ENCODE peak calls at places on chromosomes 5 and 9, in eight cellular contexts. Y, T, M, J, Q, Z, G and I are unnamed samples.

GRCh38 chr9:109907400-109907799 is 127.4 kb downstream of the PALM2AKAP2 start:
- DNase-seq in Y (no peak), T (no peak), M (no peak), J (no peak), Q (no peak), Z (no peak), G (no peak), I (no peak)

GRCh38 chr5:172770374-172770674 is 671 bp downstream of the DUSP1 start:
- DNase-seq in Y (no peak), T (no peak), M (no peak), J (no peak), Q (no peak), Z (peak; percentile 54), G (no peak), I (no peak)

GRCh38 chr9:125649315-125649714 is 57.7 kb downstream of the MAPKAP1 start:
- DNase-seq in Y (peak; percentile 85), T (peak; percentile 86), M (no peak), J (no peak), Q (peak; percentile 91), Z (no peak), G (no peak), I (no peak)

GRCh38 chr5:133106761-133107572 is 55.2 kb downstream of the HSPA4 start:
- DNase-seq in Y (no peak), T (no peak), M (no peak), J (no peak), Q (no peak), Z (no peak), G (no peak), I (no peak)

GRCh38 chr9:124352616-124353015 is 62.6 kb downstream of the PSMB7 start:
- DNase-seq in Y (no peak), T (peak; percentile 29), M (no peak), J (no peak), Q (no peak), Z (no peak), G (no peak), I (no peak)

GRCh38 chr9:115691097-115691496 is 462.5 kb upstream of the PAPPA start:
- DNase-seq in Y (peak; percentile 93), T (peak; percentile 99), M (no peak), J (peak; percentile 44), Q (peak; percentile 99), Z (no peak), G (no peak), I (no peak)

GRCh38 chr5:135349441-135349840 is 49.6 kb downstream of the MACROH2A1 start:
- DNase-seq in Y (no peak), T (no peak), M (no peak), J (no peak), Q (no peak), Z (no peak), G (no peak), I (no peak)

GRCh38 chr5:39697891-39698290 is 273.1 kb upstream of the DAB2 start:
- DNase-seq in Y (no peak), T (no peak), M (no peak), J (no peak), Q (no peak), Z (no peak), G (no peak), I (no peak)

GRCh38 chr5:158837908-158838307 is 261.8 kb downstream of the EBF1 start:
- DNase-seq in Y (no peak), T (no peak), M (peak; percentile 21), J (no peak), Q (no peak), Z (no peak), G (no peak), I (no peak)

GRCh38 chr9:93139365-93140182 is 5.5 kb upstream of the NINJ1 start:
- DNase-seq in Y (no peak), T (no peak), M (no peak), J (no peak), Q (peak; percentile 51), Z (no peak), G (no peak), I (no peak)

GRCh38 chr5:89728750-89729149 is 680.8 kb downstream of the CETN3 start:
- DNase-seq in Y (no peak), T (peak; percentile 0), M (peak; percentile 13), J (no peak), Q (no peak), Z (no peak), G (no peak), I (peak; percentile 38)

GRCh38 chr9:116646661-116647514 is 40.2 kb upstream of the TRIM32 start:
- DNase-seq in Y (peak; percentile 51), T (peak; percentile 61), M (no peak), J (peak; percentile 56), Q (peak; percentile 28), Z (no peak), G (no peak), I (no peak)

GRCh38 chr5:114449836-114450515 is 88.1 kb downstream of the KCNN2 start:
- DNase-seq in Y (peak; percentile 63), T (peak; percentile 72), M (peak; percentile 40), J (peak; percentile 87), Q (peak; percentile 29), Z (peak; percentile 78), G (no peak), I (peak; percentile 11)

GRCh38 chr9:14517154-14517906 is 175.9 kb downstream of the ZDHHC21 start:
- DNase-seq in Y (no peak), T (no peak), M (no peak), J (no peak), Q (no peak), Z (no peak), G (no peak), I (no peak)

GRCh38 chr5:88883059-88883565 is at the start of gene MEF2C:
- DNase-seq in Y (peak; percentile 83), T (peak; percentile 81), M (peak; percentile 48), J (peak; percentile 70), Q (peak; percentile 24), Z (peak; percentile 62), G (peak; percentile 12), I (peak; percentile 37)

GRCh38 chr5:105947461-105947860 is 1723.3 kb downstream of the EFNA5 start:
- DNase-seq in Y (no peak), T (no peak), M (no peak), J (no peak), Q (no peak), Z (no peak), G (no peak), I (no peak)

GRCh38 chr5:76153996-76154395 is 70.8 kb downstream of the SV2C start:
- DNase-seq in Y (no peak), T (no peak), M (no peak), J (no peak), Q (no peak), Z (no peak), G (no peak), I (no peak)

GRCh38 chr5:32973646-32974045 is 262.5 kb downstream of the NPR3 start:
- DNase-seq in Y (peak; percentile 68), T (no peak), M (no peak), J (no peak), Q (no peak), Z (no peak), G (no peak), I (no peak)

GRCh38 chr5:14834584-14835540 is 36.7 kb downstream of the ANKH start:
- DNase-seq in Y (peak; percentile 81), T (no peak), M (no peak), J (no peak), Q (no peak), Z (no peak), G (no peak), I (no peak)

GRCh38 chr5:93246093-93246855 is 334.7 kb downstream of the NR2F1-AS1 start:
- DNase-seq in Y (no peak), T (peak; percentile 47), M (no peak), J (peak; percentile 54), Q (no peak), Z (no peak), G (no peak), I (no peak)

GRCh38 chr9:104572612-104573011 is 3.6 kb downstream of the OR13C8 start:
- DNase-seq in Y (no peak), T (no peak), M (no peak), J (no peak), Q (no peak), Z (no peak), G (no peak), I (no peak)

GRCh38 chr5:140242890-140243585 is 59.9 kb downstream of the PFDN1 start:
- DNase-seq in Y (no peak), T (no peak), M (no peak), J (no peak), Q (no peak), Z (no peak), G (no peak), I (no peak)

GRCh38 chr5:140240987-140241706 is 61.8 kb downstream of the PFDN1 start:
- DNase-seq in Y (peak; percentile 86), T (peak; percentile 92), M (peak; percentile 69), J (peak; percentile 90), Q (peak; percentile 78), Z (peak; percentile 57), G (no peak), I (peak; percentile 73)

GRCh38 chr5:140239939-140240700 is 62.8 kb downstream of the PFDN1 start:
- DNase-seq in Y (peak; percentile 69), T (peak; percentile 66), M (no peak), J (peak; percentile 75), Q (no peak), Z (peak; percentile 86), G (peak; percentile 41), I (no peak)

GRCh38 chr5:140243855-140244254 is 59.0 kb downstream of the PFDN1 start:
- DNase-seq in Y (no peak), T (no peak), M (no peak), J (no peak), Q (no peak), Z (no peak), G (no peak), I (no peak)

GRCh38 chr5:140242099-140242498 is 60.8 kb downstream of the PFDN1 start:
- DNase-seq in Y (no peak), T (no peak), M (no peak), J (no peak), Q (no peak), Z (peak; percentile 65), G (no peak), I (no peak)
- TF ChIP-seq CTCF in Y (peak; percentile 36), T (peak; percentile 14), M (no peak), J (no peak), Q (no peak), Z (peak; percentile 47), G (no peak), I (no peak)

GRCh38 chr9:34689512-34689911 is 1.6 kb downstream of the CCL19 start:
- DNase-seq in Y (no peak), T (no peak), M (no peak), J (no peak), Q (no peak), Z (no peak), G (no peak), I (no peak)
- H3K27ac ChIP-seq in Y (no peak overlapping the region), T (no peak overlapping the region), M (no peak overlapping the region), J (no peak overlapping the region), Q (no peak overlapping the region), Z (no peak overlapping the region), G (no peak overlapping the region), I (no peak overlapping the region)

GRCh38 chr5:6732634-6733410 is 19.6 kb downstream of the TENT4A start:
- DNase-seq in Y (peak; percentile 40), T (peak; percentile 79), M (no peak), J (no peak), Q (peak; percentile 58), Z (no peak), G (no peak), I (peak; percentile 41)
- H3K4me1 ChIP-seq in Y (peaks cover 15% of the 10 kb centered on the region), T (peaks cover 45% of the 10 kb centered on the region), M (peaks cover 78% of the 10 kb centered on the region), J (peaks cover 17% of the 10 kb centered on the region), Q (peaks cover 24% of the 10 kb centered on the region), Z (peaks cover 8% of the 10 kb centered on the region), G (peaks cover 37% of the 10 kb centered on the region), I (peaks cover 40% of the 10 kb centered on the region)

DNA sequence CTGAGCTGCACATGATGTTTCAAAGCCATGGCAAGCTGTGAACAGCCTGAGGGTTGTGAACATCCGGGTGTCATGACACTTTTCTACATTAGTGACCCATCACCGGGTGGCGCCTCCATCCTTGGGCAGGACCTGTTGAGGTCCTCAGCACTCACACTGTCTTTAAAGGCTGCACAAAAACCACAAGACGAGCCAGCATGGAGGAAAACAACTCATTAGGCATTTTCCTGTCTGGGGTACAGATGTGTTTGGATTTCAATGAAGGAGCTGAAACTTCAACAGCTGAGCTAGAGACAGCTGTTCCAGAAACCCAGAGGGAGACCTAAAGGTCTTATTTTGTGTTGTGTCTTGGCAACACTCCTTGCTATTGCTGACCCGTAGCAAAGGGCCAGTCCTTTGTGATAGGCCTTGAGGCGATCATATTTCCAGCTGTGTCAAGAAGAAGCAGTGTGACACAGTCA is 151.9 kb upstream of the VLDLR start:
- DNase-seq in Y (peak; percentile 41), T (peak; percentile 6), M (peak; percentile 25), J (no peak), Q (peak; percentile 40), Z (no peak), G (no peak), I (no peak)
- TF ChIP-seq CTCF in Y (peak; percentile 40), T (peak; percentile 33), M (no peak), J (peak; percentile 21), Q (peak; percentile 38), Z (peak; percentile 26), G (no peak), I (no peak)